ENCODE peak calls at places on chromosome 3, in nine cellular contexts. E is IMR-90, O is uterus, A is GM13976, W is tibial artery, R is heart left ventricle, M is body of pancreas, F is adrenal gland, L is AG10803. K is an unnamed sample.
A peak's percentile ranks its signal among the peaks of the same experiment; 100 is the strongest.

GRCh38 chr3:187139126-187139894 is at the start of gene RPL39L:
- DNase-seq in E (peak; percentile 76), O (peak; percentile 71), A (peak; percentile 97), W (peak; percentile 73), R (peak; percentile 91), M (peak; percentile 65), F (peak; percentile 71), L (peak; percentile 77), K (peak; percentile 66)

GRCh38 chr3:49900491-49901153 is 3.1 kb downstream of the MST1R start:
- DNase-seq in E (peak; percentile 22), O (no peak), A (no peak), W (no peak), R (no peak), M (peak; percentile 93), F (peak; percentile 87), L (peak; percentile 52), K (no peak)

GRCh38 chr3:56799251-56799882 is 2.4 kb downstream of the ARHGEF3 start:
- DNase-seq in E (peak; percentile 63), O (no peak), A (peak; percentile 48), W (no peak), R (no peak), M (no peak), F (no peak), L (peak; percentile 62), K (no peak)

GRCh38 chr3:41662288-41662687 is 299.6 kb downstream of the ULK4 start:
- DNase-seq in E (peak; percentile 30), O (no peak), A (no peak), W (no peak), R (no peak), M (no peak), F (no peak), L (peak; percentile 31), K (no peak)

GRCh38 chr3:151875759-151876158 is 2.3 kb downstream of the SUCNR1 start:
- DNase-seq in E (peak; percentile 46), O (no peak), A (no peak), W (no peak), R (no peak), M (no peak), F (peak; percentile 20), L (no peak), K (no peak)

GRCh38 chr3:45123030-45123429 is 23.1 kb downstream of the CDCP1 start:
- DNase-seq in E (peak; percentile 98), O (peak; percentile 73), A (no peak), W (no peak), R (no peak), M (no peak), F (no peak), L (peak; percentile 96), K (no peak)

GRCh38 chr3:77370413-77370812 is 330.5 kb downstream of the ROBO2 start:
- DNase-seq in E (peak; percentile 76), O (no peak), A (no peak), W (no peak), R (no peak), M (peak; percentile 26), F (peak; percentile 10), L (peak; percentile 42), K (no peak)

GRCh38 chr3:37171144-37171543 is 3.2 kb downstream of the LRRFIP2 start:
- DNase-seq in E (no peak), O (no peak), A (no peak), W (peak; percentile 35), R (peak; percentile 51), M (no peak), F (no peak), L (no peak), K (no peak)

GRCh38 chr3:4904801-4905695 is 74.2 kb upstream of the BHLHE40 start:
- DNase-seq in E (peak; percentile 24), O (peak; percentile 39), A (no peak), W (no peak), R (no peak), M (peak; percentile 66), F (peak; percentile 21), L (peak; percentile 64), K (no peak)

GRCh38 chr3:158659454-158660237 is 12.8 kb downstream of the LXN start:
- DNase-seq in E (peak; percentile 86), O (peak; percentile 46), A (peak; percentile 52), W (peak; percentile 67), R (no peak), M (peak; percentile 57), F (peak; percentile 81), L (peak; percentile 81), K (no peak)

GRCh38 chr3:140529096-140529495 is 148.8 kb upstream of the TRIM42 start:
- DNase-seq in E (peak; percentile 3), O (no peak), A (no peak), W (no peak), R (no peak), M (no peak), F (no peak), L (peak; percentile 4), K (no peak)

GRCh38 chr3:140530603-140531002 is 147.3 kb upstream of the TRIM42 start:
- DNase-seq in E (no peak), O (no peak), A (no peak), W (no peak), R (no peak), M (no peak), F (no peak), L (no peak), K (no peak)

GRCh38 chr3:140529558-140529957 is 148.3 kb upstream of the TRIM42 start:
- DNase-seq in E (no peak), O (no peak), A (no peak), W (no peak), R (no peak), M (no peak), F (no peak), L (no peak), K (no peak)

GRCh38 chr3:140537075-140537474 is 140.8 kb upstream of the TRIM42 start:
- DNase-seq in E (no peak), O (no peak), A (no peak), W (no peak), R (no peak), M (no peak), F (no peak), L (no peak), K (no peak)

DNA sequence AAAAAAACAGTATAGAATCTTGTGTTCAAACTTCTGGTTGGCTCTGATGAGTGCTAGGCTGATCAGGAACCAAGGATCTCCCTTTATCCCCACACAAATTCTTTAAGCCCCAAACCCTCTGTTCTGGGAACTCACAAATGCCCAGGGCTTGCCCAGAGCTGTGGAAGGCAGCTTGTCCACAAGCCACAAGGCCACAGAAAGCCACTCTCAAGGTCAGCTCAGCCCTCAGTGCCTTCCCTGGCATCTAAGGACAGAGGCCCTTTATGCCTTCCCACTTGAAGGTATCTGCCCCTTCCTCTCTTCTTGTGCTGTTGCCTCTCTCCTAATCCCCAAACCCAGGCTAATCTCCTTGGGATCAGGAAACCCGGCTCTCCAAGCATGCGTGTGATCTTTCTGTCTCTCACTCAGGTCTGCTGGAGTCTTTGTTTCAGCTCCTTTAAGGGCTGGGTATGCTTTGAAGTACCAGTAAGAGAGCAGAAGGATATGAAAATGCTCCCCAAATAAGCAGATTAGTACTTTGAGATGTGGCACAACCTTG is 145.0 kb upstream of the TRIM42 start:
- DNase-seq in E (no peak), O (no peak), A (no peak), W (no peak), R (no peak), M (no peak), F (no peak), L (no peak), K (no peak)
- TF ChIP-seq CTCF in E (no peak), O (no peak), A (no peak), W (no peak), R (no peak), M (no peak), F (no peak), L (no peak), K (no peak)

GRCh38 chr3:185498503-185499396 is at the start of gene TMEM41A:
- DNase-seq in E (peak; percentile 87), O (peak; percentile 92), A (peak; percentile 98), W (peak; percentile 92), R (peak; percentile 97), M (peak; percentile 96), F (peak; percentile 96), L (peak; percentile 88), K (peak; percentile 93)
- TF ChIP-seq CTCF in E (no peak), O (no peak), A (no peak), W (peak; percentile 10), R (no peak), M (peak; percentile 1), F (no peak), L (no peak), K (no peak)

DNA sequence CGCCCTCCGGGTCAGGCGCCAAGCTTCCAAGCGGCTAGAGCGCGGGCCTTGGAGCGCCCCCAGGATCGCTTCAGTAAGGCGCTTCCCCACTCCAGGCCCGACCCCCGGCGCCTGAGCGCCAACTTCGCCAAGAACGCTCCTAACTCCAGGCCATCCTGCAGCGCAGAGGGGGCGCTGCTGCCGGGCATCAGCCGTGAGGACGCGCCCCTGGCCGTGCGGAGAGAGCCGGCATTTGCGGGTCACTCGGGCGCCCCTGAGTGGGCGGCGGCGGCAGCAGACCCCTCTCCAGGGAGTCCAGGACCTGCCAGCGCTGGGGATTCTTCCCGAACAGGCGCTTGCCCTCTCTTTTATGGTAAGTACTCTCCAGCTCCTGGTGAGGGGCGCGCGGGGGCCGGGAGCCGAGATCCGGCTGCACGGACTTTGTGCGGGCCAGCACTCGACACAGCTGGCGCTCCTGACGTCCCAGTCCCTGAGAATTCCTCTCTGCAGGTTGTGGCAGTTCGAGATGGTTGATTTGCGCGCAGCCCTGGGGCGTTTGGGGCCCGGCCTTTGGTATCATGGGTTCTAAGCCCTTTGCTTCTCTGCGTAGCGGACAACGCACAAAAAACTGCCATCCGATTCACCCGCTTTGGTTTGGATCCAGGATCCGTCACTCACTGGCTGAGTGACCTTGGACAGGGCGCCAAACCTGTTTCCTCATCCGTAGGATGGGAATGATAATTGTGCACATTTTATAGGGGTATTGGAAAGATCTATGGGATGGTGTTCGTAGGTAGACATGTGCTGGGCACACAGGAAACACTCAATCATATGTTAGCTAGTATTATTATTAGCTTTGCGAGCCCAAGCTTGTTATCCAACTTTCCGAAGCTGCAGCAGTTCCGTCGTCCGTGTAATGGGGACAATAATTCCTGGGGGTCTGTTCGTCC is 758 bp downstream of the SPSB4 start:
- DNase-seq in E (peak; percentile 2), O (no peak), A (no peak), W (no peak), R (no peak), M (peak; percentile 69), F (no peak), L (no peak), K (peak; percentile 59)
- TF ChIP-seq CTCF in E (no peak), O (no peak), A (no peak), W (no peak), R (no peak), M (no peak), F (no peak), L (no peak), K (peak; percentile 49)

GRCh38 chr3:189144645-189145044 is 27.1 kb upstream of the TPRG1 start:
- DNase-seq in E (peak; percentile 23), O (peak; percentile 54), A (no peak), W (no peak), R (no peak), M (no peak), F (no peak), L (peak; percentile 23), K (no peak)
- TF ChIP-seq CTCF in E (no peak), O (peak; percentile 53), A (no peak), W (peak; percentile 40), R (no peak), M (no peak), F (no peak), L (no peak), K (no peak)